ENCODE peak calls at places on chromosomes 7 and 10, in ten cellular contexts. I, O, N, J, B, V, W, F, Y and Z are unnamed samples.
A peak's percentile ranks its signal among the peaks of the same experiment; 100 is the strongest.

GRCh38 chr7:93890041-93890463 is 501 bp downstream of the TFPI2 start:
- DNase-seq in I (peak; percentile 15), V (no peak), W (no peak), O (no peak), N (no peak), Y (no peak), F (peak; percentile 48), J (peak; percentile 63), B (peak; percentile 75), Z (peak; percentile 64)

GRCh38 chr7:84188811-84189405 is 5.7 kb downstream of the SEMA3A start:
- DNase-seq in O (no peak), B (no peak), V (no peak), F (no peak), Y (no peak), I (peak; percentile 49), J (peak; percentile 32), N (no peak), W (no peak), Z (peak; percentile 44)

GRCh38 chr7:29080803-29081202 is 65.5 kb downstream of the CPVL start:
- DNase-seq in W (no peak), N (no peak), J (no peak), B (no peak), O (no peak), F (no peak), I (peak; percentile 54), Y (no peak), V (no peak), Z (no peak)

GRCh38 chr7:155815332-155816191 is 3.3 kb upstream of the SHH start:
- DNase-seq in Y (no peak), J (peak; percentile 43), F (peak; percentile 87), I (peak; percentile 56), V (no peak), N (no peak), W (no peak), B (peak; percentile 86), O (no peak), Z (no peak)

GRCh38 chr10:119754085-119754484 is 28.2 kb downstream of the INPP5F start:
- DNase-seq in Y (no peak), J (no peak), F (no peak), N (no peak), I (no peak), B (no peak), V (no peak), O (no peak), W (no peak), Z (no peak)

GRCh38 chr7:664402-664775 is 62.1 kb upstream of the DNAAF5 start:
- DNase-seq in B (no peak), F (no peak), N (no peak), Y (no peak), V (no peak), O (no peak), I (no peak), W (no peak), J (no peak), Z (no peak)

GRCh38 chr10:47381427-47382379 is 2.4 kb downstream of the ZNF488 start:
- DNase-seq in I (no peak), B (no peak), O (no peak), Y (no peak), F (no peak), J (no peak), N (no peak), W (no peak), V (no peak), Z (no peak)

GRCh38 chr7:81846398-81846797 is 76.6 kb upstream of the HGF start:
- DNase-seq in N (no peak), V (no peak), O (no peak), F (no peak), W (no peak), J (peak; percentile 74), I (peak; percentile 44), Y (no peak), B (no peak), Z (peak; percentile 85)

GRCh38 chr10:132554053-132554990 is 16.7 kb downstream of the INPP5A start:
- DNase-seq in V (no peak), W (no peak), O (no peak), Y (no peak), I (no peak), F (peak; percentile 3), J (no peak), B (peak; percentile 74), N (no peak), Z (no peak)

GRCh38 chr10:17286562-17287089 is 58.6 kb downstream of the VIM start:
- DNase-seq in F (no peak), N (no peak), W (no peak), I (no peak), J (no peak), Y (no peak), V (no peak), O (no peak), B (no peak), Z (no peak)

GRCh38 chr7:92131764-92132330 is 2.4 kb downstream of the CYP51A1 start:
- DNase-seq in Y (no peak), W (no peak), B (no peak), I (no peak), F (no peak), O (no peak), J (no peak), N (no peak), V (no peak), Z (no peak)

GRCh38 chr7:26620352-26620751 is 244.0 kb downstream of the SKAP2 start:
- DNase-seq in W (no peak), O (no peak), F (peak; percentile 35), Y (no peak), I (peak; percentile 65), N (no peak), V (no peak), B (no peak), J (no peak), Z (no peak)